ENCODE peak calls at places on chromosomes 16 and 17, in nine cellular contexts. A is HCEC 1CT; B is activated CD8-positive, alpha-beta memory T cell treated with anti-CD3 and anti-CD28 coated beads for 1 hour; Q is RPMI7951; W is stimulated activated CD4-positive, alpha-beta T cell treated with anti-CD3 and anti-CD28 coated beads, TNF-alpha, amount 100 ng/mL, for 48 hours; X is upper lobe of right lung; L is trophoblast cell; U is NCI-H146; E is stimulated activated CD8-positive, alpha-beta memory T cell treated with anti-CD3 and anti-CD28 coated beads, Interleukin-15, amount 100 ng/mL, for 4 hours. T is an unnamed sample.

GRCh38 chr17:81325057-81325973 is 30.2 kb upstream of the SLC38A10 start:
- DNase-seq in A (no peak), B (no peak), Q (no peak), W (no peak), X (no peak), L (no peak), U (no peak), E (no peak), T (no peak)

GRCh38 chr17:19703776-19704371 is 12.5 kb downstream of the SLC47A2 start:
- DNase-seq in A (no peak), B (no peak), Q (no peak), W (no peak), X (no peak), L (no peak), U (no peak), E (no peak), T (no peak)

GRCh38 chr17:44124118-44124438 is 637 bp upstream of the HDAC5 start:
- DNase-seq in A (no peak), B (no peak), Q (no peak), W (no peak), X (no peak), L (no peak), U (no peak), E (no peak), T (no peak)

GRCh38 chr17:57379237-57380054 is 123.1 kb downstream of the MSI2 start:
- DNase-seq in A (no peak), B (no peak), Q (no peak), W (no peak), X (no peak), L (no peak), U (no peak), E (no peak), T (no peak)

GRCh38 chr16:23508589-23509440 is 1.5 kb downstream of the GGA2 start:
- DNase-seq in A (no peak), B (no peak), Q (no peak), W (no peak), X (no peak), L (no peak), U (no peak), E (no peak), T (no peak)

GRCh38 chr17:1315891-1316403 is 36.5 kb downstream of the TRARG1 start:
- DNase-seq in A (no peak), B (no peak), Q (no peak), W (no peak), X (no peak), L (no peak), U (peak), E (no peak), T (no peak)

GRCh38 chr16:14539631-14540030 is 90.4 kb downstream of the PARN start:
- DNase-seq in A (no peak), B (no peak), Q (no peak), W (no peak), X (no peak), L (no peak), U (no peak), E (no peak), T (no peak)

GRCh38 chr16:10408824-10409381 is 23.0 kb downstream of the ATF7IP2 start:
- DNase-seq in A (no peak), B (no peak), Q (peak), W (no peak), X (no peak), L (no peak), U (no peak), E (no peak), T (no peak)

GRCh38 chr17:16449121-16449570 is 33.8 kb downstream of the TRPV2 start:
- DNase-seq in A (peak), B (no peak), Q (peak), W (no peak), X (no peak), L (no peak), U (no peak), E (no peak), T (no peak)

GRCh38 chr16:4535627-4536108 is 2.9 kb downstream of the CDIP1 start:
- DNase-seq in A (no peak), B (no peak), Q (no peak), W (peak), X (peak), L (no peak), U (no peak), E (no peak), T (no peak)

GRCh38 chr17:31511176-31511540 is 119.7 kb downstream of the RAB11FIP4 start:
- DNase-seq in A (no peak), B (no peak), Q (no peak), W (no peak), X (no peak), L (no peak), U (peak), E (no peak), T (peak)

GRCh38 chr16:3665508-3665907 is 11.0 kb downstream of the DNASE1 start:
- DNase-seq in A (no peak), B (peak), Q (no peak), W (no peak), X (no peak), L (no peak), U (no peak), E (peak), T (no peak)

GRCh38 chr17:627051-627450 is 87.6 kb downstream of the VPS53 start:
- DNase-seq in A (no peak), B (no peak), Q (no peak), W (no peak), X (no peak), L (no peak), U (no peak), E (no peak), T (no peak)

GRCh38 chr17:81429813-81430510 is 34.7 kb downstream of the BAHCC1 start:
- DNase-seq in A (no peak), B (no peak), Q (no peak), W (no peak), X (no peak), L (no peak), U (no peak), E (no peak), T (peak)

GRCh38 chr17:1861391-1862010 is 31.7 kb downstream of the RPA1 start:
- DNase-seq in A (no peak), B (no peak), Q (no peak), W (no peak), X (no peak), L (no peak), U (no peak), E (no peak), T (no peak)

GRCh38 chr16:57149391-57149790 is 36.4 kb downstream of the PSME3IP1 start:
- DNase-seq in A (no peak), B (no peak), Q (no peak), W (no peak), X (no peak), L (no peak), U (no peak), E (no peak), T (no peak)

GRCh38 chr17:73043686-73044581 is 48.6 kb downstream of the SLC39A11 start:
- DNase-seq in A (peak), B (no peak), Q (peak), W (no peak), X (no peak), L (no peak), U (no peak), E (no peak), T (no peak)

GRCh38 chr16:51940183-51940582 is 606.8 kb downstream of the TOX3 start:
- DNase-seq in A (no peak), B (no peak), Q (no peak), W (no peak), X (no peak), L (no peak), U (no peak), E (no peak), T (no peak)

GRCh38 chr17:20072692-20072992 is 63.5 kb downstream of the SPECC1 start:
- DNase-seq in A (no peak), B (no peak), Q (no peak), W (no peak), X (no peak), L (no peak), U (no peak), E (no peak), T (no peak)

GRCh38 chr17:78252701-78253635 is 21.5 kb downstream of the TMEM235 start:
- DNase-seq in A (no peak), B (no peak), Q (no peak), W (no peak), X (peak), L (no peak), U (no peak), E (no peak), T (no peak)

GRCh38 chr17:9676742-9677387 is 31.5 kb downstream of the USP43 start:
- DNase-seq in A (peak), B (no peak), Q (peak), W (peak), X (no peak), L (peak), U (no peak), E (no peak), T (no peak)

GRCh38 chr16:17768257-17768656 is 297.5 kb upstream of the XYLT1 start:
- DNase-seq in A (no peak), B (no peak), Q (peak), W (no peak), X (no peak), L (peak), U (no peak), E (no peak), T (no peak)

T was measured in SHP77 treated with DMSO at 0.1 percent for 48 hours.